ENCODE peak calls at places on chromosomes 16 and 17, in nine cellular contexts. One of them, this sample, is unnamed.

GRCh38 chr16:24537474-24538337 is 1.7 kb upstream of the RBBP6 start:
- DNase-seq in mammary epithelial cell: no peak
- DNase-seq in adipocyte: no peak
- DNase-seq in foreskin fibroblast: no peak
- DNase-seq in upper lobe of right lung: no peak
- DNase-seq in nucleus accumbens: no peak
- DNase-seq in retina: no peak
- DNase-seq in CD8-positive, alpha-beta memory T cell: no peak
- DNase-seq in fibroblast of the aortic adventitia: no peak
- DNase-seq in this sample: no peak

GRCh38 chr16:85998178-85998867 is 99.4 kb downstream of the IRF8 start:
- DNase-seq in retina: no peak
- DNase-seq in CD8-positive, alpha-beta memory T cell: no peak
- DNase-seq in upper lobe of right lung: peak; percentile 40
- DNase-seq in nucleus accumbens: no peak
- DNase-seq in mammary epithelial cell: no peak
- DNase-seq in fibroblast of the aortic adventitia: no peak
- DNase-seq in adipocyte: no peak
- DNase-seq in foreskin fibroblast: no peak
- DNase-seq in this sample: no peak

GRCh38 chr17:10698116-10698818 is 873 bp downstream of the ADPRM start:
- DNase-seq in upper lobe of right lung: no peak
- DNase-seq in nucleus accumbens: no peak
- DNase-seq in mammary epithelial cell: peak; percentile 14
- DNase-seq in adipocyte: peak; percentile 58
- DNase-seq in CD8-positive, alpha-beta memory T cell: no peak
- DNase-seq in retina: no peak
- DNase-seq in fibroblast of the aortic adventitia: peak; percentile 46
- DNase-seq in foreskin fibroblast: peak; percentile 35
- DNase-seq in this sample: no peak

GRCh38 chr17:29357821-29358232 is 32.3 kb upstream of the TAOK1 start:
- DNase-seq in foreskin fibroblast: no peak
- DNase-seq in mammary epithelial cell: peak; percentile 12
- DNase-seq in fibroblast of the aortic adventitia: peak; percentile 18
- DNase-seq in nucleus accumbens: no peak
- DNase-seq in upper lobe of right lung: no peak
- DNase-seq in adipocyte: no peak
- DNase-seq in retina: no peak
- DNase-seq in CD8-positive, alpha-beta memory T cell: no peak
- DNase-seq in this sample: no peak

GRCh38 chr17:1720856-1721386 is 3.6 kb upstream of the WDR81 start:
- DNase-seq in CD8-positive, alpha-beta memory T cell: peak; percentile 62
- DNase-seq in fibroblast of the aortic adventitia: peak; percentile 67
- DNase-seq in foreskin fibroblast: peak; percentile 75
- DNase-seq in retina: peak; percentile 71
- DNase-seq in upper lobe of right lung: peak; percentile 79
- DNase-seq in nucleus accumbens: peak; percentile 51
- DNase-seq in adipocyte: peak; percentile 85
- DNase-seq in mammary epithelial cell: peak; percentile 48
- DNase-seq in this sample: no peak

GRCh38 chr17:58648236-58648635 is 43.6 kb downstream of the TEX14 start:
- DNase-seq in foreskin fibroblast: no peak
- DNase-seq in CD8-positive, alpha-beta memory T cell: no peak
- DNase-seq in nucleus accumbens: no peak
- DNase-seq in adipocyte: no peak
- DNase-seq in upper lobe of right lung: no peak
- DNase-seq in retina: no peak
- DNase-seq in mammary epithelial cell: no peak
- DNase-seq in fibroblast of the aortic adventitia: no peak
- DNase-seq in this sample: no peak

GRCh38 chr17:17300624-17301568 is 2.3 kb upstream of the NT5M start:
- DNase-seq in adipocyte: peak; percentile 24
- DNase-seq in foreskin fibroblast: peak; percentile 82
- DNase-seq in fibroblast of the aortic adventitia: peak; percentile 37
- DNase-seq in mammary epithelial cell: peak; percentile 26
- DNase-seq in nucleus accumbens: peak; percentile 11
- DNase-seq in CD8-positive, alpha-beta memory T cell: peak; percentile 12
- DNase-seq in retina: peak; percentile 74
- DNase-seq in upper lobe of right lung: peak; percentile 73
- DNase-seq in this sample: no peak

GRCh38 chr17:47808036-47808829 is 13.4 kb downstream of the OSBPL7 start:
- DNase-seq in CD8-positive, alpha-beta memory T cell: no peak
- DNase-seq in upper lobe of right lung: peak; percentile 51
- DNase-seq in retina: no peak
- DNase-seq in fibroblast of the aortic adventitia: no peak
- DNase-seq in adipocyte: no peak
- DNase-seq in mammary epithelial cell: no peak
- DNase-seq in foreskin fibroblast: no peak
- DNase-seq in nucleus accumbens: no peak
- DNase-seq in this sample: no peak

GRCh38 chr16:28009586-28010373 is 53.7 kb downstream of the GSG1L start:
- DNase-seq in CD8-positive, alpha-beta memory T cell: no peak
- DNase-seq in fibroblast of the aortic adventitia: no peak
- DNase-seq in foreskin fibroblast: no peak
- DNase-seq in upper lobe of right lung: no peak
- DNase-seq in nucleus accumbens: no peak
- DNase-seq in adipocyte: no peak
- DNase-seq in retina: no peak
- DNase-seq in mammary epithelial cell: no peak
- DNase-seq in this sample: no peak

GRCh38 chr16:2853531-2854073 is 4.4 kb downstream of the PRSS22 start:
- DNase-seq in upper lobe of right lung: no peak
- DNase-seq in foreskin fibroblast: no peak
- DNase-seq in retina: no peak
- DNase-seq in CD8-positive, alpha-beta memory T cell: no peak
- DNase-seq in mammary epithelial cell: no peak
- DNase-seq in nucleus accumbens: no peak
- DNase-seq in adipocyte: no peak
- DNase-seq in fibroblast of the aortic adventitia: no peak
- DNase-seq in this sample: no peak

GRCh38 chr17:46859996-46860395 is 8.6 kb downstream of the WNT9B start:
- DNase-seq in retina: no peak
- DNase-seq in adipocyte: no peak
- DNase-seq in nucleus accumbens: no peak
- DNase-seq in fibroblast of the aortic adventitia: no peak
- DNase-seq in upper lobe of right lung: no peak
- DNase-seq in mammary epithelial cell: no peak
- DNase-seq in CD8-positive, alpha-beta memory T cell: no peak
- DNase-seq in foreskin fibroblast: no peak
- DNase-seq in this sample: no peak

GRCh38 chr16:84853534-84853933 is 33.7 kb downstream of the CRISPLD2 start:
- DNase-seq in adipocyte: no peak
- DNase-seq in CD8-positive, alpha-beta memory T cell: no peak
- DNase-seq in foreskin fibroblast: no peak
- DNase-seq in nucleus accumbens: no peak
- DNase-seq in upper lobe of right lung: no peak
- DNase-seq in mammary epithelial cell: no peak
- DNase-seq in fibroblast of the aortic adventitia: no peak
- DNase-seq in retina: no peak
- DNase-seq in this sample: no peak